ENCODE peak calls at places on chromosomes 4 and X, in four cellular contexts. D is HepG2, Z is H1, S is endothelial cell of umbilical vein. O is an unnamed sample. For H3K36me3, the result is how much of the 10 kb centered on the place peaks cover.

GRCh38 chrX:134975516-134975915 is 15.3 kb upstream of the SMIM10 start:
- DNase-seq in D (no peak), Z (no peak), S (no peak), O (no peak)

GRCh38 chr4:9893329-9894108 is 112.1 kb downstream of the DRD5 start:
- DNase-seq in D (no peak), Z (no peak), S (no peak), O (no peak)

GRCh38 chr4:123398151-123398802 is 1.7 kb downstream of the SPRY1 start:
- DNase-seq in D (no peak), Z (no peak), S (peak), O (peak)

GRCh38 chrX:67544871-67545771 is 1.3 kb downstream of the AR start:
- DNase-seq in D (no peak), Z (no peak), S (peak), O (no peak)

GRCh38 chrX:150155396-150156048 is 207.6 kb upstream of the MAMLD1 start:
- DNase-seq in D (no peak), Z (no peak), S (peak), O (no peak)

GRCh38 chrX:323721-324628 is 5.4 kb upstream of the GTPBP6 start:
- DNase-seq in D (peak), Z (no peak), S (no peak), O (peak)

GRCh38 chr4:62075082-62075481 is 875.0 kb downstream of the ADGRL3 start:
- DNase-seq in D (no peak), Z (no peak), S (no peak), O (no peak)

GRCh38 chrX:101958139-101958538 is 26.3 kb upstream of the ZMAT1 start:
- DNase-seq in D (no peak), Z (no peak), S (no peak), O (no peak)

GRCh38 chrX:53281321-53281822 is at the start of gene IQSEC2:
- DNase-seq in D (no peak), Z (peak), S (peak), O (peak)

GRCh38 chr4:134216436-134216835 is 14.8 kb upstream of the PABPC4L start:
- DNase-seq in D (no peak), Z (no peak), S (no peak), O (no peak)

GRCh38 chrX:13085533-13085932 is 41.1 kb upstream of the FAM9C start:
- DNase-seq in D (no peak), Z (no peak), S (no peak), O (no peak)

GRCh38 chr4:3817561-3817960 is 51.4 kb downstream of the ADRA2C start:
- DNase-seq in D (no peak), Z (no peak), S (no peak), O (no peak)

GRCh38 chr4:4524364-4524763 is 17.5 kb downstream of the STX18 start:
- DNase-seq in D (no peak), Z (no peak), S (no peak), O (no peak)

GRCh38 chrX:120274958-120275357 is 24.3 kb downstream of the ZBTB33 start:
- DNase-seq in D (no peak), Z (no peak), S (no peak), O (no peak)

GRCh38 chrX:66632473-66632872 is 6.4 kb downstream of the EDA2R start:
- DNase-seq in D (no peak), Z (no peak), S (no peak), O (no peak)

GRCh38 chr4:6417516-6417915 is 54.9 kb downstream of the PPP2R2C start:
- DNase-seq in D (no peak), Z (no peak), S (no peak), O (no peak)

GRCh38 chrX:149398027-149398426 is 107.1 kb downstream of the IDS start:
- DNase-seq in D (no peak), Z (peak), S (no peak), O (no peak)

GRCh38 chrX:44483965-44484606 is 58.6 kb downstream of the FUNDC1 start:
- DNase-seq in D (no peak), Z (no peak), S (no peak), O (no peak)

GRCh38 chr4:119080721-119081541 is 54.7 kb upstream of the MYOZ2 start:
- DNase-seq in D (peak), Z (no peak), S (no peak), O (no peak)

GRCh38 chr4:153987291-153987690 is 198.4 kb upstream of the SFRP2 start:
- DNase-seq in D (no peak), Z (no peak), S (no peak), O (no peak)

GRCh38 chr4:172287112-172287511 is 473.9 kb downstream of the GALNTL6 start:
- DNase-seq in D (no peak), Z (no peak), S (no peak), O (no peak)

DNA sequence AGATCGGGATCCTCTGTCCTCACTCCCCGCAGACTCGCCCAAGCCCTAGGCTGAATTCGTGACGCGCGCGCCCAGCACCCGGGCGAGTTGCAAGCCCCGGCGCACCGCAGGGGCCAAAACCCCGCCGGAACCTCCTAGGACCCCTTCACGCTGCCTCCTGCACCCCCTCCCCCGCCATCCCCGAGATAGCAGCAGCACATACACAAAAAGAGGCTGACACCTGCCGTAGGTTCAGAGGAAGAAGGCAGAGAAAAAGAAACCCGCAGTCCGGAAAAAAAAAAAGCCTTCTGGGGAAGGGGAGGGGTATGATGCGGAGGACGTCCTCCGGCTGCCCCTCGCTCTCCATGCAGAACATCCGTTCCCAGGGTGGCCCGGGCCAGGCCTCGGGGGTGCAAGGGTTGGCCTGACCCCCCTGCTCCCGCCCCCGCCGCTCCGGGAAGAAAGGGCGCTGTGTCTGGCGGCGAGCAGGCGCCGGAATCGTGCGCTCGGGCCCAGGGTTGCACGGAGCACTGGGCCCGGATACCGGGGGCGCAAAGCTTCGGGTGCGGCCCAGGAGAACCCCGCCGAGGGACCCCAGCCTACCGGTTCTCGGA is 2.5 kb downstream of the NLGN4X start:
- DNase-seq in D (no peak), Z (no peak), S (no peak), O (no peak)
- H3K4me2 ChIP-seq in D (no peak), Z (peak), S (no peak), O (no peak)

GRCh38 chr4:39614487-39615162 is 24.0 kb downstream of the SMIM14 start:
- DNase-seq in D (no peak), Z (no peak), S (peak), O (no peak)
- TF ChIP-seq MAX in D (no peak), Z (no peak), S (no peak), O (no peak)

GRCh38 chr4:75963558-75963957 is 22.7 kb upstream of the NAAA start:
- DNase-seq in D (no peak), Z (no peak), S (no peak), O (no peak)
- H3K36me3 ChIP-seq in D (half or more), Z (half or more), S (under half), O (under half)

GRCh38 chrX:73524906-73525305 is 38.1 kb upstream of the CHIC1 start:
- DNase-seq in D (no peak), Z (no peak), S (no peak), O (no peak)

DNA sequence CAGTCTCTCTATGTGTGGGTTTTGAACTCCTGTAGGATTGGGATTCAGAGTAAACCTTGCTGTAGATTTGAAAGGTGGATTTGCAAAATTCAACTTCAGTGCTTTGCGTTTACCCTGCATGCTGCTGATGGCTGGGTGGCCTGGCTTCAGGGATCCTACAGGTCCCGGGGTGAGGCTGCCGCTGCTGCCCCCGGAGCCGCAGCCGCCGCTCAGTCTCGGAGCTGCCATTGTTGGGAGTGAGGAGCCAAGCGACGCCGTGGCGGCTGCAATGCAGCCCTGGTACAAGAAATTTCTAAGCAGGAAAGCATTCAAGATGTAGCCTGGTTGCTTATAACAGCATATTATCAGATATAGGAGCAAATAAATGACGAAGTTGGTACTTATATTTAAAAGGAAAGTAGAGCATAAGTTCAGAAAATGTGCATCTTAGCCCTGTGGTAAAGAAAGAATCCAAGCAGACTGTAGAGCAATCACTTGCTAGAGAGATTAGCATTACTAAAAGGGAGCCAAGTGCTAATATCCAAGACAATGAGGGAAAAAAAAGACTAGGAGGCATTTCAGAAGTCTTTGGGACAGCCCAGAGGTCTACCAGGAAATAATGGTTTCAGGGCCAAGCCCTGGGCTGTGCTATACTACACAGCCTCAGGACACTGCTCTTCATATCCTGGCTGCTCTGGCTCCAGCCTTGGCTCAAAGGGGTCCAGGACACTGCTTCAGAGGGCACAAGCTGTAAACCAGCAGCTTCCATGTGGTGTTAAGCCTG is 36.9 kb upstream of the CHIC1 start:
- DNase-seq in D (no peak), Z (no peak), S (no peak), O (no peak)
- H3K4me2 ChIP-seq in D (no peak), Z (peak), S (no peak), O (no peak)